ENCODE peak calls at places on chromosomes 16 and 17, in four cellular contexts. I is head of caudate nucleus; O is non-pigmented ciliary epithelial cell; C is stimulated activated naive B cell treated with anti-CD40 and anti-IgM and Interleukin-4, amounts not matched to agents 10 μg/mL and 1 μg/mL and 100 μg/mL, for 72 hours. E is an unnamed sample.

GRCh38 chr17:78764871-78765270 is 17.2 kb downstream of the CYTH1 start:
- DNase-seq in C (no peak), O (no peak), I (peak; percentile 50), E (peak; percentile 80)

GRCh38 chr16:987846-988245 is 6.3 kb downstream of the SOX8 start:
- DNase-seq in O (no peak), I (peak; percentile 73), C (no peak), E (no peak)

GRCh38 chr16:69108069-69108904 is 2.8 kb downstream of the HAS3 start:
- DNase-seq in O (no peak), I (no peak), C (no peak), E (no peak)

GRCh38 chr16:64051826-64052225 is 1070.0 kb downstream of the CDH11 start:
- DNase-seq in C (no peak), O (no peak), I (no peak), E (no peak)

GRCh38 chr17:76268015-76268749 is 3.0 kb downstream of the UBALD2 start:
- DNase-seq in I (peak; percentile 89), C (peak; percentile 75), O (no peak), E (peak; percentile 88)

GRCh38 chr16:3838600-3839401 is 41.7 kb downstream of the CREBBP start:
- DNase-seq in O (no peak), I (no peak), C (no peak), E (no peak)

GRCh38 chr16:76309639-76310335 is 32.6 kb downstream of the CNTNAP4 start:
- DNase-seq in O (no peak), I (no peak), C (no peak), E (no peak)

GRCh38 chr17:74862108-74862901 is 2.6 kb upstream of the GRIN2C start:
- DNase-seq in I (peak; percentile 67), O (no peak), C (peak; percentile 51), E (peak; percentile 68)

GRCh38 chr16:56303880-56304279 is 112.6 kb downstream of the GNAO1 start:
- DNase-seq in I (no peak), O (no peak), C (no peak), E (no peak)

GRCh38 chr17:50501906-50502642 is 6.2 kb upstream of the MYCBPAP start:
- DNase-seq in I (no peak), O (no peak), C (no peak), E (no peak)

GRCh38 chr16:74297296-74297665 is 667 bp downstream of the PSMD7 start:
- DNase-seq in C (peak; percentile 18), O (no peak), I (no peak), E (no peak)

GRCh38 chr17:48113201-48113676 is 5.7 kb downstream of the SNX11 start:
- DNase-seq in C (no peak), O (no peak), I (no peak), E (peak; percentile 61)

GRCh38 chr17:78137392-78138203 is 7.0 kb downstream of the TMC8 start:
- DNase-seq in C (no peak), I (no peak), O (no peak), E (no peak)

GRCh38 chr17:45300060-45300751 is 16.6 kb downstream of the MAP3K14 start:
- DNase-seq in C (no peak), I (no peak), O (no peak), E (no peak)

GRCh38 chr17:80569936-80570335 is 25.3 kb downstream of the RPTOR start:
- DNase-seq in I (no peak), O (no peak), C (no peak), E (no peak)

GRCh38 chr17:49455226-49455968 is 39.7 kb upstream of the NGFR start:
- DNase-seq in I (no peak), C (no peak), O (no peak), E (no peak)

GRCh38 chr17:34246436-34246835 is 8.6 kb upstream of the CCL2 start:
- DNase-seq in O (no peak), C (no peak), I (no peak), E (peak; percentile 73)

GRCh38 chr17:55177159-55177913 is 87.4 kb upstream of the HLF start:
- DNase-seq in O (no peak), C (no peak), I (no peak), E (no peak)

GRCh38 chr16:77596243-77596642 is 126.1 kb upstream of the NUDT7 start:
- DNase-seq in C (no peak), O (no peak), I (no peak), E (no peak)

E was measured in pons.